ENCODE peak calls at places on chromosome 21, in ten cellular contexts. I, F, B, M, W, T, V, X, O and R are unnamed samples.
A peak's percentile ranks its signal among the peaks of the same experiment; 100 is the strongest.

GRCh38 chr21:46002841-46003574 is 21.4 kb downstream of the COL6A1 start:
- DNase-seq in I (no peak), F (no peak), B (peak; percentile 44), M (peak; percentile 22), W (no peak), T (no peak), V (peak; percentile 24), X (no peak), O (no peak), R (no peak)

GRCh38 chr21:36630485-36631206 is 68.3 kb upstream of the SIM2 start:
- DNase-seq in I (peak; percentile 80), F (peak; percentile 62), B (peak; percentile 32), M (peak; percentile 80), W (peak; percentile 67), T (peak; percentile 42), V (peak; percentile 23), X (peak; percentile 55), O (peak; percentile 57), R (peak; percentile 61)

GRCh38 chr21:32921632-32922230 is 104.0 kb upstream of the OLIG2 start:
- DNase-seq in I (peak; percentile 41), F (no peak), B (no peak), M (peak; percentile 37), W (peak; percentile 55), T (peak; percentile 6), V (no peak), X (peak; percentile 6), O (no peak), R (peak; percentile 11)

GRCh38 chr21:45957986-45958610 is 23.5 kb upstream of the COL6A1 start:
- DNase-seq in I (no peak), F (peak; percentile 89), B (peak; percentile 91), M (no peak), W (no peak), T (peak; percentile 96), V (peak; percentile 63), X (peak; percentile 47), O (no peak), R (no peak)

GRCh38 chr21:27192286-27192685 is 225.4 kb upstream of the ADAMTS5 start:
- DNase-seq in I (no peak), F (no peak), B (peak; percentile 73), M (no peak), W (no peak), T (no peak), V (no peak), X (no peak), O (no peak), R (no peak)

GRCh38 chr21:46150491-46151121 is 4.8 kb downstream of the FTCD start:
- DNase-seq in I (no peak), F (no peak), B (no peak), M (no peak), W (no peak), T (no peak), V (peak; percentile 12), X (no peak), O (no peak), R (no peak)

GRCh38 chr21:31446206-31446900 is 102.3 kb upstream of the TIAM1 start:
- DNase-seq in I (no peak), F (no peak), B (no peak), M (no peak), W (no peak), T (no peak), V (no peak), X (no peak), O (no peak), R (no peak)

GRCh38 chr21:32554832-32555436 is 30.4 kb downstream of the TCP10L start:
- DNase-seq in I (no peak), F (no peak), B (peak; percentile 7), M (no peak), W (no peak), T (peak; percentile 57), V (no peak), X (peak; percentile 33), O (no peak), R (no peak)

GRCh38 chr21:16308269-16308668 is 578.5 kb downstream of the USP25 start:
- DNase-seq in I (no peak), F (peak; percentile 35), B (peak; percentile 27), M (no peak), W (no peak), T (peak; percentile 61), V (no peak), X (peak; percentile 79), O (no peak), R (peak; percentile 72)

GRCh38 chr21:43741425-43742096 is 22.6 kb downstream of the PDXK start:
- DNase-seq in I (no peak), F (no peak), B (no peak), M (no peak), W (no peak), T (no peak), V (peak; percentile 38), X (no peak), O (no peak), R (no peak)

GRCh38 chr21:42654913-42655796 is 1.7 kb downstream of the PDE9A start:
- DNase-seq in I (no peak), F (no peak), B (no peak), M (no peak), W (no peak), T (no peak), V (no peak), X (no peak), O (no peak), R (no peak)

GRCh38 chr21:42653492-42654061 is at the start of gene PDE9A:
- DNase-seq in I (no peak), F (no peak), B (no peak), M (no peak), W (no peak), T (no peak), V (peak; percentile 44), X (no peak), O (peak; percentile 21), R (no peak)

GRCh38 chr21:42655797-42656770 is 2.7 kb downstream of the PDE9A start:
- DNase-seq in I (peak; percentile 86), F (no peak), B (no peak), M (no peak), W (no peak), T (no peak), V (no peak), X (no peak), O (no peak), R (peak; percentile 61)

GRCh38 chr21:42652527-42653491 is 612 bp upstream of the PDE9A start:
- DNase-seq in I (peak; percentile 41), F (peak; percentile 45), B (peak; percentile 4), M (peak; percentile 75), W (no peak), T (no peak), V (peak; percentile 57), X (peak; percentile 29), O (peak; percentile 47), R (no peak)

DNA sequence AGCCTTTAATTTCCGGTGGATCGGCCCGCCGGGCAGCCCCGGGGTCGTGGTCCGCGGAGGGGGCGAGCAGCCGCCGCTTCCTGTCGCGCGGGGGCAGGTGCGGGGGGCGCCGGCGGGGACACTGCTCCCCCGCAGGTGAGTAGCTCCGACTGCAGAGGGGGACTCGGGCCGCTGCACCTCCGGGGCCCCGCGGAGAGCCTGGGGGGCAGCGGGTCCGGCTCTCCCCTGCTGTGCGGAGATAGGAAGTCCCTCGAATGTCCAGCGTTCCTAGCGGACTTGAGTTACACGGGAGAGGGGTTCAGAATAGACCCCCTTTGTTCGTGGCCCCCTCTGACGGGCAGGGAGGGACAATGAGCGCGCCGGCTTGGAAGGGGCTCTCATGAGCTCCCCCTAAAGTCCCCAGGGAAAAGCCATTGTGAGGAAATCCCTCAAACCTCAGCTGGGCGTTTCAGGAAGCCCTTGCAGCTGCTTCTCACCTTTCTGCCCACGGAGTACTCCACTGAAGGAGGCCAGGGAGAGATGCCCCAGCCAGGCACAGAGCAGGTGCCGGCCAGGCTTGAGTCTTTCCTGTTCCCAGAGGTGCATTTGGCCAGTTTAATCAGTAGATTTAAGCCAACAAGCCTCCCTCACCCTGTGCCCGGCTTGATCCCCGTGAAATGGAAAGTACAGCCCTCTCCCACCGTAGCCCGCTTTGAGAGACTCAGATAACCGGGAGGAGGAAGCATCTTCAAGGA is 925 bp downstream of the PDE9A start:
- DNase-seq in I (no peak), F (no peak), B (no peak), M (no peak), W (peak; percentile 18), T (no peak), V (no peak), X (no peak), O (peak; percentile 53), R (no peak)
- TF ChIP-seq CTCF in I (no peak), F (no peak), B (no peak), M (no peak), W (no peak), T (no peak), V (no peak), X (no peak), O (no peak), R (no peak)

DNA sequence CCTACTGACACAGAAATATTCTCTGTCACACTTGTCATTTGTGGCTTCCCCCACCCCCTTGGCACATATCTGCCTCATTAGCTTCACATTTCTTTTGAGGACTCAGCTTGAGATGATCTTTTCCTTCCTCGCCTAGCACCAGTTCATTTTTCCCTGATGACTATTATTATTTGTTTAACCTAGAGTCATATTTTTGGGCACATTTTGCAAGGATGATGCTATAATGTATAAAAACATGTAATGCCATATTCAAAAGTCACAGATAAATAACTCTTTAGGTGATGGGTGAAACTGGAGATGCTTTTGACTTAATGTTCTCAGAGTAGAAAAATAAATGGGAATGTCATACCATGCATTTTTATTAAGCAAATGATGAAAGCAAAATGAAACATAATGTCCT is 202.7 kb downstream of the BACH1 start:
- DNase-seq in I (peak; percentile 60), F (no peak), B (peak; percentile 36), M (no peak), W (no peak), T (peak; percentile 36), V (no peak), X (peak; percentile 91), O (no peak), R (no peak)
- H3K4me3 ChIP-seq in I (no peak overlapping the region), F (no peak overlapping the region), B (no peak overlapping the region), M (no peak overlapping the region), W (no peak overlapping the region), T (no peak overlapping the region), V (no peak overlapping the region), X (no peak overlapping the region), O (no peak overlapping the region), R (no peak overlapping the region)

GRCh38 chr21:38171723-38172344 is 85.0 kb upstream of the KCNJ15 start:
- DNase-seq in I (peak; percentile 55), F (peak; percentile 46), B (peak; percentile 67), M (no peak), W (no peak), T (peak; percentile 14), V (no peak), X (peak; percentile 74), O (no peak), R (peak; percentile 42)
- TF ChIP-seq CTCF in I (peak; percentile 45), F (peak; percentile 10), B (peak; percentile 25), M (no peak), W (peak; percentile 3), T (no peak), V (no peak), X (peak; percentile 58), O (no peak), R (no peak)

DNA sequence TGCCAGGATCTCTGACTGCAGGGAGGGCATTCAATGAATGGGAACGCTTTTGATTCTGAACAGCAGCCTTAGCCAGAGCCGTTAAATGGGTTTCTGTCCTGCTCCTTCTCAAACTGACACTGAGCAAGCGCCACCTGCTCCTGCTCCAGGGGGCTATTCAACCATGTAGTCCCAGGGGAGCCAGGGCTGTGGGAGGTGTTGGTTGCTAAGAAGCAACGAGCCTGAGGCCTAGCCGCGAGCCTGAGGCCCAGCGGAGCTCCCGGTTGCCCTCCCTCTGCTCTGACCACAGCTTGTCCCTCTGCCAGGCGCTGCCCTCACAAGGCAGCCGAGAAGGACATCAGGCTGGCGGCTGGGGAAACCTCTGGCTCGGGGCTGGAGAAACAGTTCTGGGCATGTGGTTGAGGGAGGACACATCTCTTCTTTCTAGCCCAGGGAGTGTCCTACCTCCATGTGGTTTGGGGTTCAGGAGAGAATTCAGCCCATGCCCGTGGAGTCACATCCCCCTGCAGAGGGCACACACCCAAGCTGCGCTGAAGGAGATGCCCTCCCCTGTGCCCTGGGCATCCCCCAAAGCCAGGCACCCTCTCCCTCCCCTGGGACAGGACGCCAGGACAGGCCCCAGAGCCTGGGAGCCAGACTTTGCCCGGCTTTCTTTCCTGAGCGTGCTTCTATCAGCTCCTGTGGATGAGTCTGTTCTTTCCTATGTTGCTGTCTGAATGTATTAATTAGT is 18.0 kb downstream of the PCP4 start:
- DNase-seq in I (no peak), F (no peak), B (no peak), M (no peak), W (no peak), T (no peak), V (no peak), X (no peak), O (no peak), R (no peak)
- H3K4me3 ChIP-seq in I (no peak overlapping the region), F (no peak overlapping the region), B (no peak overlapping the region), M (no peak overlapping the region), W (no peak overlapping the region), T (no peak overlapping the region), V (no peak overlapping the region), X (no peak overlapping the region), O (no peak overlapping the region), R (no peak overlapping the region)